ENCODE peak calls at places on chromosome 7, in eight cellular contexts. B is T-helper 9 cell; C is central memory CD8-positive, alpha-beta T cell; R is iris pigment epithelial cell; K is glomerular endothelial cell; L is cardiac fibroblast; W is hepatic stellate cell; U is activated naive CD8-positive, alpha-beta T cell treated with anti-CD3 and anti-CD28 coated beads, Interleukin-2, amount 50 U/mL, for 24 hours. O is an unnamed sample.
A peak's percentile ranks its signal among the peaks of the same experiment; 100 is the strongest.

GRCh38 chr7:112129655-112130323 is 76.4 kb downstream of the DOCK4 start:
- DNase-seq in L (no peak), U (no peak), W (no peak), C (no peak), B (no peak), R (no peak), K (no peak), O (no peak)

GRCh38 chr7:103823084-103823483 is 166.4 kb downstream of the RELN start:
- DNase-seq in R (no peak), L (no peak), C (no peak), B (no peak), K (no peak), U (no peak), W (no peak), O (no peak)

GRCh38 chr7:96833701-96834453 is 124.2 kb upstream of the SEM1 start:
- DNase-seq in U (no peak), C (no peak), L (peak; percentile 48), B (no peak), W (no peak), R (no peak), K (no peak), O (no peak)

GRCh38 chr7:107505997-107506682 is 36.3 kb downstream of the GPR22 start:
- DNase-seq in K (no peak), C (no peak), B (no peak), U (no peak), R (peak; percentile 33), W (no peak), L (peak; percentile 31), O (no peak)

GRCh38 chr7:10022480-10022879 is 951.2 kb upstream of the PHF14 start:
- DNase-seq in B (no peak), R (no peak), L (no peak), W (no peak), C (no peak), U (no peak), K (no peak), O (no peak)

GRCh38 chr7:155994253-155994811 is 182.1 kb upstream of the SHH start:
- DNase-seq in K (no peak), W (no peak), B (no peak), R (no peak), L (no peak), C (peak; percentile 3), U (no peak), O (no peak)

GRCh38 chr7:28093617-28094232 is 86.9 kb downstream of the JAZF1 start:
- DNase-seq in U (peak; percentile 71), K (no peak), W (peak; percentile 35), R (peak; percentile 79), L (peak; percentile 81), B (peak; percentile 16), C (peak; percentile 30), O (no peak)

GRCh38 chr7:118573065-118573464 is 348.6 kb downstream of the ANKRD7 start:
- DNase-seq in B (no peak), W (no peak), U (no peak), L (no peak), K (no peak), R (no peak), C (no peak), O (no peak)

GRCh38 chr7:29989257-29989995 is at the start of gene SCRN1:
- DNase-seq in U (peak; percentile 35), W (peak; percentile 64), B (no peak), K (no peak), C (no peak), L (peak; percentile 27), R (peak; percentile 32), O (no peak)

GRCh38 chr7:50393076-50393475 is 57.1 kb downstream of the FIGNL1 start:
- DNase-seq in L (no peak), C (no peak), K (no peak), B (no peak), R (no peak), W (no peak), U (peak; percentile 56), O (no peak)

GRCh38 chr7:110065112-110065511 is 1025.8 kb upstream of the LRRN3 start:
- DNase-seq in W (no peak), R (no peak), K (no peak), C (no peak), B (no peak), U (no peak), L (no peak), O (no peak)

GRCh38 chr7:17677408-17677807 is 262.9 kb downstream of the SNX13 start:
- DNase-seq in W (no peak), K (no peak), C (no peak), U (no peak), R (peak; percentile 64), B (no peak), L (peak; percentile 93), O (no peak)

GRCh38 chr7:132076301-132077049 is 499.8 kb downstream of the PLXNA4 start:
- DNase-seq in W (no peak), K (no peak), C (no peak), U (no peak), B (no peak), L (no peak), R (no peak), O (no peak)

GRCh38 chr7:142112086-142112485 is 568 bp downstream of the MGAM2 start:
- DNase-seq in L (no peak), R (no peak), W (no peak), C (no peak), B (no peak), U (no peak), K (no peak), O (no peak)

GRCh38 chr7:151242181-151243044 is 6.1 kb downstream of the SMARCD3 start:
- DNase-seq in R (no peak), K (no peak), U (no peak), C (no peak), W (no peak), B (no peak), L (no peak), O (no peak)

GRCh38 chr7:115731796-115732471 is 298.6 kb downstream of the TFEC start:
- DNase-seq in L (no peak), K (no peak), W (no peak), C (no peak), R (no peak), B (no peak), U (no peak), O (no peak)

GRCh38 chr7:24339575-24339974 is 55.6 kb downstream of the NPY start:
- DNase-seq in K (no peak), U (no peak), W (no peak), L (no peak), C (no peak), R (no peak), B (no peak), O (no peak)

GRCh38 chr7:99137418-99138180 is 6.3 kb downstream of the SMURF1 start:
- DNase-seq in R (peak; percentile 81), W (peak; percentile 64), K (no peak), L (peak; percentile 85), U (no peak), B (no peak), C (no peak), O (no peak)

GRCh38 chr7:141558544-141559183 is 7.5 kb downstream of the AGK start:
- DNase-seq in U (no peak), K (no peak), R (peak; percentile 80), C (no peak), B (no peak), W (no peak), L (peak; percentile 66), O (peak; percentile 45)

GRCh38 chr7:13312327-13312726 is 624.9 kb downstream of the ARL4A start:
- DNase-seq in W (no peak), C (no peak), L (no peak), U (no peak), R (no peak), K (no peak), B (no peak), O (no peak)

GRCh38 chr7:69638674-69639073 is 40.4 kb downstream of the AUTS2 start:
- DNase-seq in R (no peak), K (no peak), C (no peak), W (no peak), L (no peak), U (no peak), B (no peak), O (no peak)

GRCh38 chr7:371119-371778 is 81.3 kb downstream of the FOXL3 start:
- DNase-seq in K (no peak), L (no peak), W (no peak), R (no peak), C (no peak), U (no peak), B (no peak), O (no peak)

GRCh38 chr7:150755473-150756099 is 18.4 kb downstream of the GIMAP5 start:
- DNase-seq in B (peak; percentile 57), K (no peak), C (no peak), U (peak; percentile 65), R (no peak), L (peak; percentile 40), W (no peak), O (no peak)

GRCh38 chr7:107105591-107106245 is 61.2 kb downstream of the PRKAR2B start:
- DNase-seq in B (no peak), K (no peak), W (no peak), L (no peak), C (no peak), U (no peak), R (peak; percentile 23), O (no peak)

GRCh38 chr7:36806897-36807296 is 82.6 kb upstream of the AOAH start:
- DNase-seq in L (no peak), B (no peak), K (no peak), R (no peak), C (no peak), U (no peak), W (no peak), O (no peak)

GRCh38 chr7:63521-64021 is 128.8 kb upstream of the FAM20C start:
- DNase-seq in W (no peak), C (no peak), K (no peak), R (no peak), L (no peak), U (no peak), B (no peak), O (no peak)

GRCh38 chr7:49980414-49980813 is 112.6 kb downstream of the ZPBP start:
- DNase-seq in U (no peak), C (no peak), K (no peak), R (no peak), B (no peak), L (no peak), W (no peak), O (no peak)

GRCh38 chr7:16079723-16080122 is 341.6 kb downstream of the CRPPA start:
- DNase-seq in C (no peak), R (no peak), W (no peak), L (no peak), B (no peak), U (no peak), K (no peak), O (no peak)

GRCh38 chr7:74482629-74483401 is 29.1 kb downstream of the GTF2IRD1 start:
- DNase-seq in W (peak; percentile 44), L (peak; percentile 94), C (no peak), U (no peak), B (no peak), R (peak; percentile 99), K (no peak), O (peak; percentile 94)

GRCh38 chr7:573496-574295 is 54.0 kb upstream of the PDGFA start:
- DNase-seq in U (no peak), K (no peak), B (no peak), R (no peak), C (no peak), L (no peak), W (no peak), O (no peak)

GRCh38 chr7:148944935-148945934 is 61.1 kb upstream of the EZH2 start:
- DNase-seq in K (no peak), C (no peak), R (peak; percentile 43), U (no peak), B (no peak), L (peak; percentile 76), W (no peak), O (no peak)

GRCh38 chr7:116240021-116240659 is 29.8 kb downstream of the TES start:
- DNase-seq in L (no peak), R (no peak), C (no peak), K (no peak), W (no peak), B (no peak), U (no peak), O (no peak)

GRCh38 chr7:11748884-11749283 is 83.1 kb downstream of the THSD7A start:
- DNase-seq in R (no peak), B (no peak), K (no peak), U (no peak), W (no peak), C (no peak), L (peak; percentile 3), O (no peak)

GRCh38 chr7:128838981-128839731 is 8.9 kb downstream of the FLNC start:
- DNase-seq in L (no peak), R (no peak), B (no peak), W (no peak), C (no peak), U (no peak), K (no peak), O (no peak)

O was measured in AG04449.